ENCODE peak calls at places on chromosomes 6 and 20, in seven cellular contexts. U, H, O, D, L, W and Y are unnamed samples. For H3K36me3, the result is how much of the 10 kb centered on the place peaks cover.

GRCh38 chr6:131156411-131156810 is 21.1 kb downstream of the AKAP7 start:
- DNase-seq in U (no peak), H (no peak), O (no peak), D (no peak), L (no peak), W (no peak), Y (no peak)

GRCh38 chr6:17836298-17836697 is 129.6 kb upstream of the NUP153 start:
- DNase-seq in U (no peak), H (no peak), O (no peak), D (no peak), L (no peak), W (peak), Y (no peak)

GRCh38 chr20:17938889-17939619 is 29.5 kb downstream of the SNX5 start:
- DNase-seq in U (peak), H (peak), O (no peak), D (peak), L (peak), W (peak), Y (peak)

GRCh38 chr20:62132421-62132820 is 10.1 kb downstream of the LSM14B start:
- DNase-seq in U (no peak), H (no peak), O (no peak), D (no peak), L (no peak), W (no peak), Y (no peak)

GRCh38 chr20:50992733-50993457 is 30.0 kb downstream of the KCNG1 start:
- DNase-seq in U (peak), H (peak), O (peak), D (peak), L (peak), W (peak), Y (peak)

GRCh38 chr6:129485746-129486145 is 224.2 kb downstream of the ARHGAP18 start:
- DNase-seq in U (no peak), H (no peak), O (no peak), D (no peak), L (no peak), W (no peak), Y (no peak)

GRCh38 chr6:13711384-13711725 is 280 bp downstream of the RANBP9 start:
- DNase-seq in U (no peak), H (no peak), O (no peak), D (peak), L (no peak), W (no peak), Y (no peak)

GRCh38 chr6:37495199-37495913 is 4.3 kb downstream of the CCDC167 start:
- DNase-seq in U (no peak), H (no peak), O (no peak), D (no peak), L (no peak), W (no peak), Y (no peak)

GRCh38 chr6:123770247-123770949 is 33.3 kb upstream of the NKAIN2 start:
- DNase-seq in U (no peak), H (no peak), O (no peak), D (peak), L (no peak), W (no peak), Y (no peak)

GRCh38 chr20:2693996-2694471 is 1.5 kb downstream of the EBF4 start:
- DNase-seq in U (peak), H (no peak), O (no peak), D (no peak), L (no peak), W (no peak), Y (peak)

GRCh38 chr20:45105317-45105716 is 4.4 kb upstream of the KCNS1 start:
- DNase-seq in U (no peak), H (peak), O (no peak), D (no peak), L (no peak), W (no peak), Y (no peak)

GRCh38 chr6:142735182-142735581 is 209.8 kb downstream of the HIVEP2 start:
- DNase-seq in U (no peak), H (peak), O (no peak), D (peak), L (no peak), W (no peak), Y (peak)

GRCh38 chr6:46788791-46789190 is 4.4 kb upstream of the MEP1A start:
- DNase-seq in U (no peak), H (no peak), O (no peak), D (no peak), L (no peak), W (peak), Y (no peak)

DNA sequence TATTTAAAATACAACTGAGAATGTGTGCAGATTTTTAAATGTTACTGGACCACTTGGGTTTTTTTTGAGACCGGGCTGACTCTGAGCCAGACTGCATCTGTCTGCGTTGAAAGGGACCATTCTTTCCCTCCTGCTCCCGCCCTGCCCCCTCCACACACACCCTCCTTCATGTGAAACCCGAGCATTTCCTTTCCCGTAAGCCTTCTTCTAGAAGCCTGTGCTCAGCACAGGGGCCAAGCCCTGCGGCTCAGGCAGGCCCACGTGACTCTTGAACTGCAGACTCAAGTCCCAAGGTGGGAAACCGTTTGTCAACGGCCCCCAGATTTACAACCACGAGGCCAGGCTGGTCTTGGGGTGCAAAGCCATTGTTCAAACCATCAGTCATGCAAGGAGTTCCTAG is 82.6 kb upstream of the FOXC1 start:
- DNase-seq in U (peak), H (no peak), O (no peak), D (peak), L (peak), W (peak), Y (no peak)
- H3K4me2 ChIP-seq in U (no peak), H (no peak), O (no peak), D (no peak), L (peak), W (peak), Y (no peak)

GRCh38 chr6:136655251-136656014 is 105.2 kb upstream of the MAP7 start:
- DNase-seq in U (no peak), H (no peak), O (no peak), D (no peak), L (no peak), W (no peak), Y (no peak)

GRCh38 chr6:136652656-136653055 is 102.4 kb upstream of the MAP7 start:
- DNase-seq in U (no peak), H (no peak), O (no peak), D (no peak), L (no peak), W (no peak), Y (no peak)

GRCh38 chr6:136651982-136652381 is 101.8 kb upstream of the MAP7 start:
- DNase-seq in U (no peak), H (no peak), O (no peak), D (no peak), L (no peak), W (no peak), Y (no peak)

GRCh38 chr6:136656121-136656520 is 105.9 kb upstream of the MAP7 start:
- DNase-seq in U (no peak), H (no peak), O (no peak), D (no peak), L (no peak), W (no peak), Y (no peak)

DNA sequence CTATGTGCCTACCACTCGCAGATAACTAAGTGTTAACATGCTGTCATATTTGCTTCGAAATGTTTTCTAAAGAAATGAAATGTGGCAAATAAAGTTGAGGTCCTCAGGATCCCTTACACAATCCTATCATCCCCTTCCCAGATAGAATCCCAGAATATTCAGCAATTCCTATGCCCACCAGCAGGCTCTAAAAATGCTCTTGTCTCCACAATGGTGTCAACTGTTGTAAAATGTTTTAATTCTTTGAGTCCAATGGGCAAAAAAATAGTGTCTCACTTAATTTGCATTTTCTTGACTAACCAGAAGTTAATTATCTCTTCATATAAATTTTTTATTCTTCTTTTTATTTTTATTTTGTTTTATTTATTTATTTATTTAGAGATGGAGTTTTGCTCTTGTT is 103.9 kb upstream of the MAP7 start:
- DNase-seq in U (no peak), H (no peak), O (no peak), D (no peak), L (no peak), W (no peak), Y (no peak)
- H3K36me3 ChIP-seq in U (under half), H (under half), O (under half), D (under half), L (under half), W (under half), Y (under half)

GRCh38 chr6:147660334-147661311 is 152.1 kb downstream of the SAMD5 start:
- DNase-seq in U (no peak), H (no peak), O (no peak), D (no peak), L (no peak), W (no peak), Y (no peak)
- H3K4me2 ChIP-seq in U (no peak), H (no peak), O (no peak), D (no peak), L (no peak), W (no peak), Y (no peak)

GRCh38 chr6:31665501-31666336 is at the start of gene CSNK2B:
- DNase-seq in U (peak), H (peak), O (peak), D (peak), L (peak), W (peak), Y (peak)
- H3K36me3 ChIP-seq in U (under half), H (under half), O (under half), D (under half), L (under half), W (under half), Y (under half)